ENCODE peak calls at places on chromosomes 1 and 21, in five cellular contexts. One of them, this sample, is unnamed.

GRCh38 chr1:20047058-20047457 is 22.9 kb upstream of the PLA2G5 start:
- DNase-seq in lower lobe of right lung: no peak
- DNase-seq in brain microvascular endothelial cell: no peak
- DNase-seq in hepatocyte: no peak
- DNase-seq in GM10248: no peak
- DNase-seq in this sample: no peak

GRCh38 chr21:39141502-39141901 is 41.7 kb downstream of the PSMG1 start:
- DNase-seq in GM10248: no peak
- DNase-seq in hepatocyte: no peak
- DNase-seq in lower lobe of right lung: no peak
- DNase-seq in brain microvascular endothelial cell: no peak
- DNase-seq in this sample: no peak

GRCh38 chr1:45403298-45404079 is 63.2 kb upstream of the MUTYH start:
- DNase-seq in brain microvascular endothelial cell: no peak
- DNase-seq in hepatocyte: peak
- DNase-seq in lower lobe of right lung: no peak
- DNase-seq in GM10248: no peak
- DNase-seq in this sample: no peak

GRCh38 chr1:222464841-222465210 is 83.1 kb downstream of the HHIPL2 start:
- DNase-seq in lower lobe of right lung: peak
- DNase-seq in hepatocyte: peak
- DNase-seq in brain microvascular endothelial cell: peak
- DNase-seq in GM10248: peak
- DNase-seq in this sample: peak

GRCh38 chr1:198399452-198399851 is 141.0 kb downstream of the ATP6V1G3 start:
- DNase-seq in brain microvascular endothelial cell: no peak
- DNase-seq in lower lobe of right lung: no peak
- DNase-seq in GM10248: no peak
- DNase-seq in hepatocyte: no peak
- DNase-seq in this sample: no peak

GRCh38 chr1:56584910-56585528 is 5.7 kb upstream of the PLPP3 start:
- DNase-seq in brain microvascular endothelial cell: peak
- DNase-seq in lower lobe of right lung: no peak
- DNase-seq in GM10248: peak
- DNase-seq in hepatocyte: peak
- DNase-seq in this sample: no peak

GRCh38 chr1:152473887-152474537 is 36.6 kb upstream of the LCE5A start:
- DNase-seq in brain microvascular endothelial cell: no peak
- DNase-seq in hepatocyte: no peak
- DNase-seq in GM10248: no peak
- DNase-seq in lower lobe of right lung: no peak
- DNase-seq in this sample: no peak

GRCh38 chr1:155893389-155894142 is 17.6 kb downstream of the RIT1 start:
- DNase-seq in brain microvascular endothelial cell: peak
- DNase-seq in GM10248: no peak
- DNase-seq in lower lobe of right lung: no peak
- DNase-seq in hepatocyte: peak
- DNase-seq in this sample: no peak

GRCh38 chr1:52913537-52913936 is 8.0 kb downstream of the ECHDC2 start:
- DNase-seq in lower lobe of right lung: no peak
- DNase-seq in brain microvascular endothelial cell: no peak
- DNase-seq in GM10248: no peak
- DNase-seq in hepatocyte: no peak
- DNase-seq in this sample: no peak

DNA sequence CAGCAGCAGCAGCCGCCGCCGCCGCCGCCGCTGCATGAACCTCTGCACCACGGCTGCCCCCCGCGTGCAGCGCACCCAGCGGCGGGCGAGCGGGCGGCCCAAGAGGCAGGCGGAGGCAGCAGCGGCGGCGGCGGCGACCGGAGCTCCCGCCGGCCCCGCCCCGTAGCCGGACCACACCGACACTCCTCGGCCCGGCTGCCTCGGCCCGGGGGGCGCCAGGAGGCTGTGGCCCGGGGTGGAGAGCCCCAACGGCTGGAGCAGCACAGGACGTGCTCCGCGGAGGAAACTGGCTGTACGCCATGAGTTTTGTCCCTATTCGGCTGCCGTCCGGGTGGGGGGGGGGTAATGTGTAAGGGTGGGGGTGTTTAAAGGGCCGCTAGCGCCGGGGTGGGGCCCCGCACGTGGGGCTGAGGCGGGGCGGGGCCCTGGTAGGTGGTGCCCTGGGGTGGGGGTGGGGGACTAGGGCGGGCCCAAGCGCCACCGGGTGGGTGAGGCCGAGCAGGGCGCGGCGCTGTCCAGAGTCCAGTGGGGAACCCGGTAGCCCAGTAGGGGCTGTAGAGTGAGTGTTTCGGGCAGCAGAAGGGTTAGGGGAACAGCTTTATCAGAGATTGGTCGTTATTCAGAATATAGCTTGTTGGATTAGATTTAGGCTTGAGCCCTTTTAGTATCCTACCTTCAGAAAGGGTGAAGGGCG is at the start of gene FAM78B:
- DNase-seq in hepatocyte: peak
- DNase-seq in brain microvascular endothelial cell: no peak
- DNase-seq in GM10248: peak
- DNase-seq in lower lobe of right lung: peak
- DNase-seq in this sample: peak
- TF ChIP-seq CTCF in hepatocyte: no peak
- TF ChIP-seq CTCF in brain microvascular endothelial cell: peak
- TF ChIP-seq CTCF in GM10248: no peak
- TF ChIP-seq CTCF in lower lobe of right lung: no peak
- TF ChIP-seq CTCF in this sample: no peak

GRCh38 chr1:197066719-197067456 is at the start of gene F13B:
- DNase-seq in brain microvascular endothelial cell: no peak
- DNase-seq in lower lobe of right lung: no peak
- DNase-seq in GM10248: no peak
- DNase-seq in hepatocyte: no peak
- DNase-seq in this sample: no peak
- TF ChIP-seq CTCF in brain microvascular endothelial cell: no peak
- TF ChIP-seq CTCF in lower lobe of right lung: no peak
- TF ChIP-seq CTCF in GM10248: no peak
- TF ChIP-seq CTCF in hepatocyte: no peak
- TF ChIP-seq CTCF in this sample: no peak

GRCh38 chr1:14567056-14567455 is 31.4 kb upstream of the KAZN start:
- DNase-seq in GM10248: no peak
- DNase-seq in hepatocyte: no peak
- DNase-seq in lower lobe of right lung: no peak
- DNase-seq in brain microvascular endothelial cell: no peak
- DNase-seq in this sample: no peak
- TF ChIP-seq CTCF in GM10248: no peak
- TF ChIP-seq CTCF in hepatocyte: no peak
- TF ChIP-seq CTCF in lower lobe of right lung: no peak
- TF ChIP-seq CTCF in brain microvascular endothelial cell: no peak
- TF ChIP-seq CTCF in this sample: no peak

DNA sequence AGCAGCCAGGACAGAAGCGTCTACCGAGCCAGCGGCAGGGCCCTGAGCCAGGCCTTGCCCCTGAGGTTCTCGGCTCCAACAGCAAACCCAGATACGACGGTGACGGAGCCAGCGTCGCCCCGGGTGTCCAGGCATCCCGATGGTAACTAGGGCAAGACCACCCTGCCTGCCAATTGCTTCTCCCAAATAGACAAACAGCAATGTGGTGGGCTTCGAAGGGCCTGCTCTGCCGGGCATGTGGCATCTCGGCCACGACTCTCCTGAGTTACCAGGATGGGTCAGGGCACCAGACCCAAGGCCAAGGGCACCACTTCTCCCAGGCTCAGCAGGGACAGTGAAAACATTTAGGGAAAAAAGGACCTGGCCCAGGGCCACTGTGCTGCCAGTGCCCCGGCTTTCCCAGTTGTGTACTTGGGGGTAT is 3.2 kb upstream of the ACTRT2 start:
- DNase-seq in brain microvascular endothelial cell: no peak
- DNase-seq in GM10248: no peak
- DNase-seq in hepatocyte: no peak
- DNase-seq in lower lobe of right lung: no peak
- DNase-seq in this sample: peak
- TF ChIP-seq CTCF in brain microvascular endothelial cell: no peak
- TF ChIP-seq CTCF in GM10248: no peak
- TF ChIP-seq CTCF in hepatocyte: no peak
- TF ChIP-seq CTCF in lower lobe of right lung: no peak
- TF ChIP-seq CTCF in this sample: no peak

DNA sequence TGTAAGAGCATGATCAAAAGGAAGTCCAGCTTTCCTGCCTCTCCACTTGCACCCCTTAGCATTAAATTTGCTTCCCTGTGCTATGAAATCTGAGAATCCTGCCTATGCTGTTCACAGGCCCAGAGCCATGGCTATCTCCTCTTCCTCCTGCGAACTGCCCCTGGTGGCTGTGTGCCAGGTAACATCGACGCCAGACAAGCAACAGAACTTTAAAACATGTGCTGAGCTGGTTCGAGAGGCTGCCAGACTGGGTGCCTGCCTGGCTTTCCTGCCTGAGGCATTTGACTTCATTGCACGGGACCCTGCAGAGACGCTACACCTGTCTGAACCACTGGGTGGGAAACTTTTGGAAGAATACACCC is 1.1 kb downstream of the NIT1 start:
- DNase-seq in lower lobe of right lung: no peak
- DNase-seq in hepatocyte: peak
- DNase-seq in brain microvascular endothelial cell: no peak
- DNase-seq in GM10248: no peak
- DNase-seq in this sample: no peak
- TF ChIP-seq CTCF in lower lobe of right lung: no peak
- TF ChIP-seq CTCF in hepatocyte: no peak
- TF ChIP-seq CTCF in brain microvascular endothelial cell: no peak
- TF ChIP-seq CTCF in GM10248: no peak
- TF ChIP-seq CTCF in this sample: no peak

DNA sequence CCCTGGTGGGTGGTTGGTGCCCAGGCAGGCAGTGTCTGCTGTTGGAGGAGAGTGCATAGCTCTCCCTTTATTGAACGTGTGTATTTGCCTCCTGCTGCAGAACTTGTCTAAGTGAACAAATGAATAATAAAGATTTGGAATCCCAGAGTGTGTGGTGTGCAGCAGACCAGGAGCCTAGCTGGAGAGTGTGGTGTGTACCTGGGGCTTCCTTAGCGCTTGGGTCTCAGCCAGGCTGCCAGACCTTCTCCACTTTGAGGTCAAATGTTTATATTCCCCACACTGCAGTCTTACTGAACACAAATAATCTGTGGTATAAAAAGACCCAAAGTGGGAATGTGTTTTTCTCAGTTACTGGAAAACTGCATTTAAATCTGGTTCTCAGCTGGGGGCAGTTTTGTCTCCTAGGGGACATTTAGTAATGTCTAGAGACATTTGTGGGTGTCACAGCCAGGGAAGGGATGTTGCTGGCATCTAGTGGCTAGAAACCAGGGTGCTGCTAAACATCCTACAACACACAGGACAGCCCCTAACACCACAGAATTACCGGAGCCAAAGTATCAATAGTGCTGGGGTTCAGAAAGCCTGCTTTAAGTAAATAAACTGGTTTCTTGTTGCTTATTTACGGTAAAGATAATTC is 23.6 kb downstream of the SLC37A1 start:
- DNase-seq in brain microvascular endothelial cell: no peak
- DNase-seq in lower lobe of right lung: no peak
- DNase-seq in hepatocyte: no peak
- DNase-seq in GM10248: no peak
- DNase-seq in this sample: no peak
- TF ChIP-seq CTCF in brain microvascular endothelial cell: peak
- TF ChIP-seq CTCF in lower lobe of right lung: no peak
- TF ChIP-seq CTCF in hepatocyte: peak
- TF ChIP-seq CTCF in GM10248: peak
- TF ChIP-seq CTCF in this sample: no peak

This sample was measured in activated B cell treated with CpG ODN at 0.5 μM for 24 hours.